ENCODE peak calls at places on chromosome 17, in nine cellular contexts. Z, E, Q, I, P, O, J, H and W are unnamed samples.

GRCh38 chr17:40325156-40326013 is 16.4 kb downstream of the RARA start:
- DNase-seq in Z (no peak), E (no peak), Q (no peak), I (no peak), P (peak; percentile 41), O (no peak), J (no peak), H (no peak), W (no peak)

GRCh38 chr17:1019451-1019850 is 22.5 kb downstream of the TIMM22 start:
- DNase-seq in Z (peak; percentile 17), E (no peak), Q (no peak), I (no peak), P (no peak), O (no peak), J (no peak), H (no peak), W (no peak)

GRCh38 chr17:40425741-40426140 is 8.0 kb upstream of the TOP2A start:
- DNase-seq in Z (no peak), E (peak; percentile 9), Q (no peak), I (no peak), P (no peak), O (no peak), J (no peak), H (no peak), W (no peak)

GRCh38 chr17:63988741-63989621 is 9.2 kb upstream of the PRR29 start:
- DNase-seq in Z (no peak), E (no peak), Q (no peak), I (no peak), P (peak; percentile 44), O (no peak), J (no peak), H (no peak), W (peak; percentile 90)

GRCh38 chr17:42118545-42118944 is 2.6 kb downstream of the KAT2A start:
- DNase-seq in Z (peak; percentile 34), E (no peak), Q (no peak), I (no peak), P (no peak), O (peak; percentile 84), J (no peak), H (peak; percentile 25), W (no peak)

GRCh38 chr17:77096570-77097214 is 44.1 kb upstream of the SEC14L1 start:
- DNase-seq in Z (peak; percentile 78), E (no peak), Q (peak; percentile 78), I (no peak), P (no peak), O (peak; percentile 65), J (no peak), H (peak; percentile 73), W (no peak)

GRCh38 chr17:42536048-42536371 is at the start of gene NAGLU:
- DNase-seq in Z (peak; percentile 83), E (peak; percentile 97), Q (peak; percentile 96), I (peak; percentile 97), P (peak; percentile 99), O (peak; percentile 100), J (peak; percentile 90), H (peak; percentile 79), W (peak; percentile 95)

GRCh38 chr17:39872700-39873099 is 4.7 kb downstream of the ZPBP2 start:
- DNase-seq in Z (peak; percentile 19), E (no peak), Q (no peak), I (no peak), P (no peak), O (no peak), J (no peak), H (peak; percentile 31), W (no peak)

GRCh38 chr17:32349854-32350661 is at the start of gene ZNF207:
- DNase-seq in Z (peak; percentile 97), E (peak; percentile 95), Q (peak; percentile 95), I (peak; percentile 96), P (peak; percentile 96), O (peak; percentile 86), J (peak; percentile 96), H (peak; percentile 97), W (peak; percentile 96)
- TF ChIP-seq POLR2A in Z (peak; percentile 92), E (peak; percentile 84), Q (peak; percentile 76), I (peak; percentile 91), P (no peak), O (peak; percentile 89), J (peak; percentile 93), H (peak; percentile 96), W (peak; percentile 85)

DNA sequence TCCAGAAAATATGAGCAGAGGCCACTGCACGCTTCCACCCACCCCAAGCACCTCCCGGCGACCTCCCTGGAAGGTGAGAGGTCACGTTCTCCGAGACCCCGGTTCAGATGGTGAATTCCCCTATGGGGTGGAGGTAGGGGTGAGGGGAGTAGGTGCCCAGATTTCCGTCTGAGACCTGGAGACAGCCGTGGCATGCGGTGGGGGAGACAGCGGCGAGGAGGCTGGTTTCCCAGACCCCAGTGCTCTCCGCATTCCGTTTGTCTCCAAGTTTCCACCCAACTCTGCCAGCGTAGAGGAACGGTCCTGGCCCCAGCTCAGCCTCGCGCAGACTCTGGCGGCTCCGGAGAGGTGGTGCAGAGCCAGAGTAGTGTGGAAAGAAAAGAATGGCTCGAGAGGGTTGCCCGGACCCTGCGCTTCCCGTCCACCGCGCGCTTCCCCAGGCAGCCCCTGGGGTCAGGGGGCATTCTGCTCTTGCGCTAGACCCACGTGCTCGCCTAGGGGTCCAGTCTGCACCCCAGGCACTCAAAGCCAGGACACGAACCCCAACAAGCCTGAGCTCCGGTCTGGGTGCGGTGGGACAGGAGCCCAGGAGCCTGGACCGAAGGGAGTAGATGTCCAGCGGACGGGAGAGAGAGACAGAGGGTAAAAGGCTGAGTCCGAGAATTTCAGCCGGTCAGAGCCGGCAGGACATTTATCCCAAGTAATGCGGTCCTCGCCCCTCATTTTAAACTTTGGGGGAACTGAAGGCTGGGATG is 3.9 kb downstream of the PMP22 start:
- DNase-seq in Z (peak; percentile 70), E (no peak), Q (peak; percentile 64), I (peak; percentile 49), P (peak; percentile 80), O (peak; percentile 87), J (peak; percentile 52), H (peak; percentile 60), W (peak; percentile 80)
- TF ChIP-seq POLR2A in Z (no peak), E (no peak), Q (no peak), I (no peak), P (no peak), O (no peak), J (no peak), H (peak; percentile 38), W (peak; percentile 35)

GRCh38 chr17:75459246-75459589 is 2.8 kb downstream of the TMEM94 start:
- DNase-seq in Z (no peak), E (no peak), Q (no peak), I (peak; percentile 37), P (no peak), O (no peak), J (no peak), H (no peak), W (peak; percentile 31)

GRCh38 chr17:75455896-75456416 is 479 bp upstream of the TMEM94 start:
- DNase-seq in Z (no peak), E (no peak), Q (no peak), I (peak; percentile 27), P (no peak), O (no peak), J (no peak), H (no peak), W (no peak)

GRCh38 chr17:75454193-75454592 is 2.2 kb upstream of the TMEM94 start:
- DNase-seq in Z (no peak), E (no peak), Q (no peak), I (no peak), P (no peak), O (no peak), J (no peak), H (no peak), W (no peak)

GRCh38 chr17:75457047-75457654 is 716 bp downstream of the TMEM94 start:
- DNase-seq in Z (peak; percentile 55), E (peak; percentile 65), Q (peak; percentile 47), I (no peak), P (no peak), O (no peak), J (no peak), H (peak; percentile 45), W (peak; percentile 33)

DNA sequence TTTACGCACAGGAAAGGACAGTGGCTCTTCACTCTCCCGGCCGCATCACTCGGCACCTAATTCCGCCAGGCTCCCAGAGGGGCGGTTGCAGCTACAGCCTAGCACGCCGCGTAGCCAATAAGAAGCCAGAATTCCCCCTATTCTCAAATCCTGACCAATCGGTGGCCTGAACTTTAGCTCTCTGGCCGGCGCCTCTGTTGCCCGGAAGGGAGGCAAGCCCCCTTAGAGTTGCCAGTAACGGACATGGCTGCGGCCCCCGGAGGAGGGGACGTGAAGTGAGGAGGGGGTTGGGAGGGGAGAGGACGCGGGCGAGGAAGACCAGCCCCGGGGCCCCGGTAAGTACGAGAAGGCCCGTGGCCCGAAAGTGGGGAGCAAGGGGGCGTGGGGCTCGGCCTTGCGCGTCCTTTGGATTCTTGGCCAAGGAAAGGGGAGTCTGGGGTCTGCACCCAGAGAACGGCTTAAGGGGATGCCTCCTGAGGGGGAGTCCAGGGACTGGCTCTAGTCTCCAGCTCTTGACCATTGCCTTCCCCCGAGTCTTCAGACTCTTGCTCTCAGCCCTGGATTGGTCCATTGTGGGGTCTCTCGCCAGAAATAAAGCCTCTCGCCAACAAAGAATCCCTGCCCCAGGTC is at the start of gene TMEM94:
- DNase-seq in Z (peak; percentile 97), E (peak; percentile 94), Q (peak; percentile 97), I (peak; percentile 96), P (peak; percentile 96), O (peak; percentile 96), J (peak; percentile 96), H (peak; percentile 97), W (peak; percentile 97)
- TF ChIP-seq POLR2A in Z (peak; percentile 53), E (no peak), Q (peak; percentile 43), I (peak; percentile 47), P (no peak), O (peak; percentile 55), J (no peak), H (peak; percentile 54), W (peak; percentile 33)

GRCh38 chr17:50479522-50480141 is 972 bp downstream of the RSAD1 start:
- DNase-seq in Z (peak; percentile 72), E (peak; percentile 71), Q (peak; percentile 66), I (peak; percentile 86), P (peak; percentile 82), O (peak; percentile 97), J (peak; percentile 71), H (peak; percentile 78), W (peak; percentile 88)

GRCh38 chr17:50476545-50477315 is 1.9 kb upstream of the RSAD1 start:
- DNase-seq in Z (no peak), E (no peak), Q (no peak), I (peak; percentile 58), P (no peak), O (no peak), J (no peak), H (no peak), W (no peak)

GRCh38 chr17:50480142-50480764 is 1.6 kb downstream of the RSAD1 start:
- DNase-seq in Z (no peak), E (no peak), Q (no peak), I (no peak), P (no peak), O (no peak), J (no peak), H (no peak), W (no peak)

GRCh38 chr17:50477976-50478375 is 684 bp upstream of the RSAD1 start:
- DNase-seq in Z (no peak), E (no peak), Q (no peak), I (no peak), P (no peak), O (no peak), J (no peak), H (no peak), W (no peak)

DNA sequence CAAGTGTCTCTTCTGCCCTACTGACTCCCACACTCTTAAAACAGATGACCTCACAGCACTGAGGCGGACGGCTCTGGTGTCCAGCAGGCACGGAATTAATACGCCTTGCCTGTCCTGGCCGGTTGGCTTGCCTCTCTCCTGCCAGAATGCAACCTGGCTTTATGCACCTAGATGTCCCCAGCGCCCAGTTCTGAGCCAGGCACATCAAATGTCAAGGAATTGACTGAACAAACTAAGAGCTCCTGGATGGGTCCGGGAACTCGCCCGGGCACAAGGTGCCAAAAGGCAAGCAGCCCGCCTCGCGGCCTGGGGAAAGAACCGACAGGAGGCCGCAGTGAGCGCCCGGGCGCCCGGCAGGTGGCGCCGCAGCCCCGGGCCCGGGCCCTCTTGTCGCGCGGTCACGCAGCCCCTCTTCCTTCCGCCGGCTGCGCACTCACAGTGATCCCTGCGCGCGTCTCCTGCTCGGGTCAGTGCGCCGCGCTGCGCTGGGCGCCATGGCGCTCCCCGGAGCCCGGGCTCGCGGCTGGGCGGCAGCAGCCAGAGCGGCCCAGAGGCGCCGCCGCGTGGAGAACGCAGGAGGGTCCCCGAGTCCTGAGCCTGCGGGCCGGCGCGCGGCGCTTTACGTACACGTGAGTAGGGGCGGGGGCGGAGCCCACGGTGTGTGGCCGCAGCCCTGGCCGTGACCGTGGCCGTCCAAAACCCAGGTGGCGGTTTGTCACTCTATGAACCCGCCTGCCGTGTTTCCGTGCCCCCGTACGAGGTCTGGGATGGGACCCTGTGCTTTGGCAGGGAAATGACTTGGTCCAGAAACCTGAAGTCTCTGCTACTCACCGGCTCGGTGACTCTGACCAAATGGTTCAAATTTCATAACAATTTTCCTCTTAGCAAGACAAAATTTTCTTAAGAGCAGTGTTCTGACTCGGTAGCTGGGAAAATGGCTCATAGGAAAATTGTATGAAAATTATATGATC is at the start of gene RSAD1:
- DNase-seq in Z (peak; percentile 88), E (peak; percentile 87), Q (peak; percentile 79), I (peak; percentile 90), P (peak; percentile 94), O (peak; percentile 85), J (peak; percentile 81), H (peak; percentile 88), W (peak; percentile 89)
- TF ChIP-seq POLR2A in Z (peak; percentile 94), E (peak; percentile 82), Q (peak; percentile 94), I (peak; percentile 65), P (no peak), O (peak; percentile 90), J (no peak), H (peak; percentile 86), W (peak; percentile 97)